ENCODE peak calls at places on chromosomes 16 and 17, in nine cellular contexts. U is CD8-positive, alpha-beta T cell; Z is adrenal gland; M is CD4-positive, alpha-beta memory T cell; W is naive thymus-derived CD4-positive, alpha-beta T cell; P is IMR-90; G is CD4-positive, CD25-positive, alpha-beta regulatory T cell; N is cardiac fibroblast; X is H7. H is an unnamed sample.

GRCh38 chr16:88769617-88770458 is 15.2 kb downstream of the PIEZO1 start:
- DNase-seq in U (no peak), Z (no peak), M (peak), W (no peak), P (no peak), G (no peak), N (no peak), X (peak), H (peak)

GRCh38 chr17:73142763-73143395 is 21.9 kb upstream of the SSTR2 start:
- DNase-seq in U (no peak), Z (peak), M (no peak), W (no peak), P (peak), G (no peak), N (peak), X (no peak), H (no peak)

GRCh38 chr17:28045304-28045703 is 2.8 kb downstream of the NLK start:
- DNase-seq in U (no peak), Z (no peak), M (no peak), W (no peak), P (no peak), G (no peak), N (no peak), X (no peak), H (peak)

GRCh38 chr17:51046527-51047384 is 73.9 kb downstream of the SPAG9 start:
- DNase-seq in U (no peak), Z (peak), M (no peak), W (no peak), P (peak), G (no peak), N (peak), X (peak), H (peak)

GRCh38 chr17:16980813-16981731 is 9.2 kb upstream of the TNFRSF13B start:
- DNase-seq in U (no peak), Z (no peak), M (no peak), W (no peak), P (no peak), G (no peak), N (peak), X (peak), H (no peak)

GRCh38 chr17:19747829-19748806 is at the start of gene ALDH3A1:
- DNase-seq in U (no peak), Z (no peak), M (peak), W (no peak), P (no peak), G (no peak), N (no peak), X (no peak), H (no peak)

GRCh38 chr16:56041556-56042140 is 149.6 kb upstream of the GNAO1 start:
- DNase-seq in U (no peak), Z (no peak), M (no peak), W (no peak), P (no peak), G (no peak), N (peak), X (peak), H (peak)

GRCh38 chr16:75488322-75488721 is 6.9 kb downstream of the CHST6 start:
- DNase-seq in U (no peak), Z (peak), M (no peak), W (no peak), P (no peak), G (no peak), N (no peak), X (no peak), H (no peak)

GRCh38 chr16:49745434-49745833 is 110.5 kb downstream of the ZNF423 start:
- DNase-seq in U (no peak), Z (no peak), M (no peak), W (no peak), P (no peak), G (no peak), N (no peak), X (no peak), H (no peak)

GRCh38 chr17:77698903-77699615 is 259.4 kb upstream of the TNRC6C start:
- DNase-seq in U (no peak), Z (no peak), M (no peak), W (no peak), P (no peak), G (no peak), N (no peak), X (no peak), H (no peak)

GRCh38 chr16:84825896-84826557 is 6.2 kb downstream of the CRISPLD2 start:
- DNase-seq in U (no peak), Z (no peak), M (no peak), W (no peak), P (peak), G (no peak), N (peak), X (no peak), H (no peak)

GRCh38 chr16:26281681-26282080 is 589.9 kb downstream of the HS3ST4 start:
- DNase-seq in U (no peak), Z (no peak), M (no peak), W (no peak), P (no peak), G (no peak), N (no peak), X (no peak), H (no peak)

GRCh38 chr17:79033741-79034501 is 10.0 kb downstream of the C1QTNF1 start:
- DNase-seq in U (no peak), Z (peak), M (no peak), W (no peak), P (no peak), G (no peak), N (no peak), X (no peak), H (no peak)

GRCh38 chr16:4550587-4550986 is 5.6 kb upstream of the C16orf96 start:
- DNase-seq in U (no peak), Z (no peak), M (no peak), W (no peak), P (no peak), G (no peak), N (no peak), X (no peak), H (peak)

GRCh38 chr17:50689251-50689650 is 18.5 kb downstream of the ANKRD40 start:
- DNase-seq in U (no peak), Z (peak), M (no peak), W (no peak), P (peak), G (no peak), N (peak), X (peak), H (no peak)

GRCh38 chr17:46763416-46763815 is 55.1 kb downstream of the WNT3 start:
- DNase-seq in U (no peak), Z (no peak), M (no peak), W (no peak), P (no peak), G (no peak), N (no peak), X (no peak), H (no peak)

GRCh38 chr16:61105544-61105943 is 930.7 kb downstream of the CDH8 start:
- DNase-seq in U (no peak), Z (no peak), M (no peak), W (no peak), P (no peak), G (no peak), N (no peak), X (no peak), H (no peak)

GRCh38 chr17:78676415-78677302 is 99.5 kb upstream of the DNAH17 start:
- DNase-seq in U (no peak), Z (peak), M (no peak), W (no peak), P (no peak), G (no peak), N (no peak), X (no peak), H (no peak)

GRCh38 chr17:19243838-19244237 is 6.7 kb downstream of the EPN2 start:
- DNase-seq in U (no peak), Z (no peak), M (no peak), W (no peak), P (no peak), G (no peak), N (no peak), X (no peak), H (no peak)

GRCh38 chr17:4436846-4437245 is 3.1 kb downstream of the SPNS3 start:
- DNase-seq in U (no peak), Z (no peak), M (no peak), W (no peak), P (no peak), G (no peak), N (no peak), X (no peak), H (no peak)

GRCh38 chr17:45645330-45645729 is 138.8 kb upstream of the CRHR1 start:
- DNase-seq in U (no peak), Z (no peak), M (no peak), W (no peak), P (no peak), G (no peak), N (no peak), X (no peak), H (no peak)

GRCh38 chr16:67025151-67025550 is 3.8 kb upstream of the CBFB start:
- DNase-seq in U (no peak), Z (peak), M (no peak), W (no peak), P (no peak), G (no peak), N (no peak), X (peak), H (no peak)

GRCh38 chr17:58302171-58302918 is 21.6 kb upstream of the MPO start:
- DNase-seq in U (no peak), Z (no peak), M (no peak), W (no peak), P (no peak), G (no peak), N (no peak), X (peak), H (no peak)

GRCh38 chr17:73096866-73097265 is 4.4 kb upstream of the SLC39A11 start:
- DNase-seq in U (no peak), Z (no peak), M (no peak), W (no peak), P (no peak), G (no peak), N (peak), X (no peak), H (no peak)

GRCh38 chr17:45123930-45124796 is 8.2 kb downstream of the PLCD3 start:
- DNase-seq in U (peak), Z (peak), M (peak), W (no peak), P (peak), G (no peak), N (peak), X (peak), H (peak)

GRCh38 chr17:72677714-72678390 is 414.6 kb downstream of the SLC39A11 start:
- DNase-seq in U (no peak), Z (no peak), M (no peak), W (no peak), P (peak), G (no peak), N (peak), X (no peak), H (no peak)

GRCh38 chr16:50797456-50797855 is 55.6 kb downstream of the CYLD start:
- DNase-seq in U (no peak), Z (no peak), M (no peak), W (no peak), P (peak), G (no peak), N (peak), X (no peak), H (no peak)

GRCh38 chr17:71963341-71963740 is 157.5 kb upstream of the SOX9 start:
- DNase-seq in U (no peak), Z (no peak), M (no peak), W (no peak), P (no peak), G (no peak), N (no peak), X (no peak), H (no peak)

GRCh38 chr17:63165420-63165819 is 199.4 kb downstream of the TANC2 start:
- DNase-seq in U (no peak), Z (no peak), M (no peak), W (no peak), P (no peak), G (no peak), N (no peak), X (no peak), H (no peak)

GRCh38 chr17:48646183-48647102 is 20.3 kb upstream of the HOXB9 start:
- DNase-seq in U (peak), Z (no peak), M (no peak), W (no peak), P (no peak), G (no peak), N (no peak), X (peak), H (no peak)

GRCh38 chr17:38601539-38602351 is 4.0 kb downstream of the SRCIN1 start:
- DNase-seq in U (no peak), Z (no peak), M (no peak), W (no peak), P (no peak), G (no peak), N (no peak), X (peak), H (peak)

DNA sequence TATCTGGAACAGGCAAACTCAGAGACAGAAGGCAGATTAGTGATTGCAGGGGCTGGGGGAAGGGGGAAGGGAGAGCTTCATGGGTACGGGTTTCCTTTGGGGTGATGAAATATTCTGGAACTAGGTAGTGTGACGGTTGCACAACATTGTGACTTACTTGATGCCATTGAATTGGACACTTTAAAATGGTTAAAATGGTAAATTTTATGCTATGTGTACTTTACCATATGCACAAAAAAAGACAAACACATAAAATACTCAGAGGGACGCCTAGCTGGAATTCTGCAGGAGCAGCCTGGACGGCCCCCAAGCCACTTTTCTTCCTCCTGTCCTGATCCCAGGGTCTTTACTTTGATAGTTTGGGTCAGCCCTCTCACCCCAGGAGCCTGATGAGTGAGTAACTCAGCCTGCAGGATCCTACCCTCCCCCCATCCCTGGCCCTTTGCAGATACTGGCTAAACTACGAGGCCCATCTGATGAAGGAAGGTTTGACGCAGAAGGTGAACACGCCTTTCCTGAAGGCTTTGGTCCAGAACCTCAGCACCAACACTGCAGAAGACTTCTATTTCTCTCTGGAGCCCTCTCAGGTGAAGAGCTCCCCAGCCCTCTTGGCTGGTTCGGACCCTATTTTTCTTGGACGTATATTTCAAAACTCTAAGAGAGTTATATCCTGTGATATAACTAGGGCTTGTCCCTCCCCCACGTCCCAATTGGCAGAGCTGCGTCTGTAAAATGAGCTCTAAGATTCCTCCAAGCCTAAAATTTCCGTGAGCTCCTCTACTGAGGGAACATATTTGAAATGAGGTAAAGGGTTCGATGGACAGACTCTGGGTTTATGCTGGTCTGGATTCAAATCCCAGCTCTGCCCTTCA is 7.9 kb downstream of the ADGRG3 start:
- DNase-seq in U (no peak), Z (no peak), M (no peak), W (no peak), P (no peak), G (no peak), N (peak), X (peak), H (no peak)
- H3K4me3 ChIP-seq in U (no peak), Z (no peak), M (no peak), W (no peak), P (no peak), G (no peak), N (no peak), X (no peak), H (no peak)

GRCh38 chr16:11034005-11034404 is 89.6 kb downstream of the CLEC16A start:
- DNase-seq in U (no peak), Z (peak), M (no peak), W (no peak), P (peak), G (no peak), N (peak), X (no peak), H (no peak)

GRCh38 chr16:11034481-11034931 is 90.1 kb downstream of the CLEC16A start:
- DNase-seq in U (no peak), Z (no peak), M (no peak), W (no peak), P (peak), G (no peak), N (no peak), X (no peak), H (no peak)

GRCh38 chr16:11032000-11032921 is 87.9 kb downstream of the CLEC16A start:
- DNase-seq in U (no peak), Z (peak), M (no peak), W (no peak), P (no peak), G (no peak), N (no peak), X (no peak), H (no peak)

GRCh38 chr16:11030990-11031510 is 86.7 kb downstream of the CLEC16A start:
- DNase-seq in U (no peak), Z (peak), M (no peak), W (no peak), P (no peak), G (no peak), N (no peak), X (no peak), H (no peak)

DNA sequence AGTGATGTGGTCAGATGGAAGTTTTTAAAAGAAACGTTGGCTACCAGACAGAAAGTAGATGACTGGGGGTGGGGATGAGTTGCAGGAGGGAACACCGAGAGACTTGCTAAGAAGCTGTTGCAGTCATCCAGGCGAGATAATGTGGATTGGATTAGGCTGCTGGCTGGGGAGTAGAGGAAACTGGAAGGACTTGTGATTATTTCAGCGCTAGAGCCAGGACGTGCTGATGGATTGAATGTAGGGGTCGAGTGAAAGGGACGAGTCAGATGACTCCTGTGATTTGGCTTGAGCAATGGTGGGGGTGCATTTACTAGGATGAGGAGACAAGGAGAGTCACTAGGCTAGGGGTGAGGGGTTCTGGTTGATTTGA is 88.5 kb downstream of the CLEC16A start:
- DNase-seq in U (no peak), Z (peak), M (no peak), W (no peak), P (peak), G (no peak), N (peak), X (no peak), H (no peak)
- H3K4me3 ChIP-seq in U (no peak), Z (no peak), M (no peak), W (no peak), P (no peak), G (no peak), N (no peak), X (no peak), H (no peak)

GRCh38 chr17:57274162-57274561 is 17.8 kb downstream of the MSI2 start:
- DNase-seq in U (no peak), Z (no peak), M (no peak), W (no peak), P (no peak), G (no peak), N (no peak), X (no peak), H (no peak)
- H3K4me3 ChIP-seq in U (no peak), Z (no peak), M (no peak), W (no peak), P (no peak), G (no peak), N (no peak), X (no peak), H (no peak)

DNA sequence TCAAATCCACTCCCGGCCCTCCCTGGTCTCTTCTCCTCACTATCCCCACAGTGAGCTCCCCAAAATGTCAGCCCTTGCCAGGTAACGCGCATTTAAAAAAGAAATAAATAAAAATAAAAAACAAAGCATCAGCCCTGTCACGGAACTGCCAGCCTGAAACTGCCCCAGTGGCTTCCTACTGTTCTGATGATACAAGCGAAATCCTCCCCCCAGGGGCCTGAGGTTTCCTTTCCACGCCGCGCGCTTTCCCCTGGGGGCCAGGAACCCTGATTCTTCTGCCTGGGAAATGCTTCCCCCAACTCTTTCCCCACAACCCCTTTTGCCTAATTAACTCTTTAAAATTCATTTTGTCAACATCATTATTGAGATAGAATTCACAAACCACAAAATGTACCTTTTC is 12.2 kb upstream of the RPH3AL start:
- DNase-seq in U (no peak), Z (no peak), M (no peak), W (no peak), P (no peak), G (no peak), N (no peak), X (peak), H (no peak)
- H3K4me3 ChIP-seq in U (no peak), Z (no peak), M (no peak), W (no peak), P (no peak), G (no peak), N (no peak), X (no peak), H (no peak)

GRCh38 chr16:71387045-71387871 is 28.7 kb downstream of the CALB2 start:
- DNase-seq in U (no peak), Z (no peak), M (no peak), W (no peak), P (no peak), G (no peak), N (no peak), X (peak), H (no peak)
- H3K4me3 ChIP-seq in U (no peak), Z (no peak), M (no peak), W (no peak), P (no peak), G (no peak), N (no peak), X (no peak), H (no peak)